ENCODE peak calls at places on chromosomes 11 and 22, in seven cellular contexts. V is right lobe of liver, K is foreskin fibroblast, Z is HCT116, N is body of pancreas, G is coronary artery, Y is cardiac fibroblast. M is an unnamed sample.

GRCh38 chr22:27585141-27585540 is 216.4 kb downstream of the MN1 start:
- DNase-seq in G (no peak), Y (peak; percentile 34), N (no peak), V (no peak), K (no peak), Z (no peak), M (no peak)

GRCh38 chr11:91776660-91777059 is 448.0 kb upstream of the FAT3 start:
- DNase-seq in N (peak; percentile 17), V (no peak), Z (no peak), K (no peak), G (no peak), Y (no peak), M (no peak)

GRCh38 chr11:69599502-69599901 is 41.5 kb upstream of the CCND1 start:
- DNase-seq in Y (no peak), K (peak; percentile 44), V (no peak), Z (no peak), G (no peak), N (no peak), M (no peak)

GRCh38 chr22:29617922-29618629 is 14.6 kb downstream of the NF2 start:
- DNase-seq in K (peak; percentile 62), Y (peak; percentile 46), V (no peak), Z (peak; percentile 71), G (no peak), N (peak; percentile 36), M (no peak)

GRCh38 chr11:8747173-8747572 is 64.6 kb downstream of the RPL27A start:
- DNase-seq in N (no peak), Y (no peak), K (no peak), G (no peak), V (no peak), Z (no peak), M (no peak)

GRCh38 chr11:17333799-17334586 is 17.6 kb upstream of the NCR3LG1 start:
- DNase-seq in G (no peak), K (no peak), Y (no peak), Z (no peak), V (no peak), N (no peak), M (no peak)

GRCh38 chr11:116931206-116931953 is 94.0 kb upstream of the APOA1 start:
- DNase-seq in V (no peak), N (no peak), G (no peak), Y (peak; percentile 50), K (no peak), Z (no peak), M (no peak)

GRCh38 chr11:29320196-29320595 is 696.6 kb downstream of the KCNA4 start:
- DNase-seq in Y (peak; percentile 55), N (no peak), V (no peak), Z (no peak), G (no peak), K (peak; percentile 40), M (no peak)

GRCh38 chr11:9943346-9944110 is 279.7 kb downstream of the SWAP70 start:
- DNase-seq in K (peak; percentile 96), N (peak; percentile 3), G (no peak), Z (no peak), Y (peak; percentile 98), V (no peak), M (no peak)

GRCh38 chr11:14078941-14079522 is 116.5 kb downstream of the SPON1 start:
- DNase-seq in V (no peak), G (no peak), Y (no peak), N (no peak), Z (no peak), K (no peak), M (no peak)

GRCh38 chr22:48086246-48086645 is 1323.8 kb downstream of the TBC1D22A start:
- DNase-seq in Y (no peak), V (no peak), Z (no peak), N (no peak), K (no peak), G (no peak), M (no peak)

GRCh38 chr22:50146440-50147228 is 23.9 kb upstream of the PANX2 start:
- DNase-seq in Z (peak; percentile 32), G (peak; percentile 68), V (peak; percentile 91), N (peak; percentile 64), Y (peak; percentile 82), K (peak; percentile 85), M (no peak)

GRCh38 chr11:40328890-40329617 is 1130.4 kb downstream of the LRRC4C start:
- DNase-seq in N (peak; percentile 77), G (no peak), Z (no peak), Y (peak; percentile 99), V (peak; percentile 47), K (peak; percentile 99), M (no peak)

GRCh38 chr11:86934933-86935579 is 20.1 kb downstream of the FZD4 start:
- DNase-seq in N (no peak), G (no peak), K (no peak), V (no peak), Y (no peak), Z (no peak), M (no peak)

GRCh38 chr11:70661763-70662501 is 263.6 kb downstream of the CTTN start:
- DNase-seq in N (no peak), Y (peak; percentile 6), G (no peak), Z (no peak), V (no peak), K (peak; percentile 72), M (no peak)

GRCh38 chr11:17699157-17700114 is 19.9 kb upstream of the MYOD1 start:
- DNase-seq in V (no peak), Z (no peak), Y (peak; percentile 41), G (no peak), K (peak; percentile 49), N (no peak), M (no peak)

GRCh38 chr22:46758867-46759290 is 3.6 kb upstream of the TBC1D22A start:
- DNase-seq in Y (peak; percentile 82), Z (peak; percentile 62), K (peak; percentile 83), N (peak; percentile 75), G (no peak), V (no peak), M (peak; percentile 58)

GRCh38 chr22:47564651-47565050 is 802.2 kb downstream of the TBC1D22A start:
- DNase-seq in N (no peak), Z (no peak), V (no peak), K (no peak), G (no peak), Y (no peak), M (no peak)

GRCh38 chr11:123054301-123055065 is 7.5 kb downstream of the HSPA8 start:
- DNase-seq in V (no peak), Y (peak; percentile 79), N (peak; percentile 54), K (peak; percentile 84), G (no peak), Z (peak; percentile 56), M (no peak)

GRCh38 chr11:128831781-128832497 is 35.2 kb downstream of the KCNJ1 start:
- DNase-seq in G (no peak), Z (no peak), K (no peak), N (no peak), V (no peak), Y (no peak), M (no peak)

GRCh38 chr11:70700453-70700852 is 302.1 kb downstream of the CTTN start:
- DNase-seq in K (no peak), V (no peak), N (no peak), Y (no peak), G (no peak), Z (no peak), M (no peak)

GRCh38 chr11:95266751-95267374 is 35.9 kb upstream of the SESN3 start:
- DNase-seq in N (peak; percentile 30), Y (peak; percentile 26), Z (no peak), G (no peak), V (no peak), K (peak; percentile 58), M (no peak)

GRCh38 chr22:23261900-23262450 is 81.7 kb downstream of the BCR start:
- DNase-seq in K (no peak), Z (no peak), V (no peak), Y (no peak), G (no peak), N (no peak), M (no peak)

GRCh38 chr22:45112136-45112879 is 51.4 kb upstream of the NUP50 start:
- DNase-seq in V (no peak), G (no peak), Y (peak; percentile 86), N (no peak), Z (no peak), K (peak; percentile 83), M (no peak)

DNA sequence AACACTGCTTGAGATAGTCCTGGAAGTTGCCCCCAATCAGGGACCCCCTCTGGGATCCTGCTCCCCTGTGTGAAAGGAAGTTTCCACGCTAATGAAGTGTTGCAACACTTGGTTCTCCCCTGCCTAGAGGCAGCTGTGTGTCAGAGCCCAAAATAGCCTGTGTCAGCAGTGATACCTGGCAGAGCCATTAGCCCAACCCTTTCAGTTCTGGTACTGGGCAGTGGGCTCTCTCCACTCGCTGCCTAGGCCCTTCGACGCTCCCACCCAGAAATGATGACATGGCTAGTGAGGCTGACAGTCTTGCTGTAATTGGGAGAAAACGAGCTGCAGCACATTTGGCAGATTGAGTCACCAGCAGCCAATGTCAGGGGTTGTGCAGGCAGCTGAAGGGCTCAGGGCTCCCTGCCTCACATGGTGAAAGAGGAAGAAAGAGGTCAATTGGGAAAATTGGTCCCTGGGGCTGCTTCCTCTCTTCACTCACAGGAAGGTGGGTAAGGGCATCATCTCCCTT is 1.4 kb upstream of the NXF1 start:
- DNase-seq in V (no peak), Y (peak; percentile 48), Z (no peak), K (peak; percentile 78), N (peak; percentile 47), G (no peak), M (no peak)
- H3K4me3 ChIP-seq in V (no peak overlapping the region), Y (no peak overlapping the region), Z (no peak overlapping the region), K (no peak overlapping the region), N (no peak overlapping the region), G (no peak overlapping the region), M (no peak overlapping the region)

GRCh38 chr11:449889-450808 is at the start of gene PTDSS2:
- DNase-seq in N (peak; percentile 97), V (peak; percentile 97), Z (peak; percentile 91), Y (peak; percentile 97), G (peak; percentile 97), K (peak; percentile 99), M (peak; percentile 91)
- TF ChIP-seq CTCF in N (no peak), V (no peak), Z (no peak), Y (no peak), G (no peak), K (no peak), M (no peak)

GRCh38 chr22:40385041-40385782 is 14.8 kb downstream of the SGSM3 start:
- DNase-seq in N (peak; percentile 34), V (no peak), Z (no peak), Y (peak; percentile 22), G (no peak), K (no peak), M (peak; percentile 48)
- H3K4me3 ChIP-seq in N (no peak overlapping the region), V (no peak overlapping the region), Z (no peak overlapping the region), Y (no peak overlapping the region), G (no peak overlapping the region), K (no peak overlapping the region), M (peak overlapping the region; percentile 32)

DNA sequence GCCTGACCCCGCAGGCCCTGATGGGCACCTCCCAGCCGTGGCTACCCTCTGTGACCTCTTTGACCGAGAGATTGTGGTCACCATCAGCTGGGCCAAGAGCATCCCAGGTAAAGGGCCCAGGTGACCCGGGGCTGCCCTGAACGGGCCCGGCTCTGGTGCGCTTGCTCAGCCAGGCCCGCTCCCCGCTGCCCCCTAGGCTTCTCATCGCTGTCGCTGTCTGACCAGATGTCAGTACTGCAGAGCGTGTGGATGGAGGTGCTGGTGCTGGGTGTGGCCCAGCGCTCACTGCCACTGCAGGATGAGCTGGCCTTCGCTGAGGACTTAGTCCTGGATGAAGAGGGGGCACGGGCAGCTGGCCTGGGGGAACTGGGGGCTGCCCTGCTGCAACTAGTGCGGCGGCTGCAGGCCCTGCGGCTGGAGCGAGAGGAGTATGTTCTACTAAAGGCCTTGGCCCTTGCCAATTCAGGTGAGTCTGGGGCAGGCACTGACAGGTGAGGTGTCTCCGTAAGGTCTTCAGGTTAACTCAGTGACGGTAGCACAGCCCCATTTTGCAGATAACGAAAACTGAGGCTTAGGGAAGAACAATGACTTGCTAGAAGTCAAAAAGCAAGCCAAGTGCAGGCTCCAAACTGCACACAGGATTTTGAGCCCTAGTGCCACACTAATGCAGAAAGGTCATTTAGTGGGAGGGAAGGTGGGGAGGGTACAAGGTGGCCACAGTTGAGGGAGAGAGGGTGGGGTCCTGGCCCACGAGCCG is 2.4 kb downstream of the TRMT112 start:
- DNase-seq in G (no peak), V (no peak), K (no peak), Y (no peak), N (no peak), Z (no peak), M (no peak)
- TF ChIP-seq CTCF in G (no peak), V (no peak), K (no peak), Y (no peak), N (no peak), Z (peak; percentile 26), M (no peak)

M was measured in GM12864.